ENCODE peak calls at places on chromosomes 2 and 18, in five cellular contexts. V, S, Q, K and J are unnamed samples. For H3K4me1, the result is how much of the 10 kb centered on the place peaks cover.

GRCh38 chr2:180077295-180077906 is 70.3 kb upstream of the CWC22 start:
- DNase-seq in K (no peak), Q (no peak), S (peak), V (no peak), J (no peak)

GRCh38 chr18:48333563-48333962 is 75.6 kb downstream of the ZBTB7C start:
- DNase-seq in V (no peak), K (no peak), S (no peak), Q (no peak), J (no peak)

GRCh38 chr18:24627644-24628315 is 167.3 kb downstream of the HRH4 start:
- DNase-seq in V (no peak), K (no peak), S (no peak), Q (no peak), J (no peak)

GRCh38 chr2:31235504-31235902 is 1.6 kb downstream of the EHD3 start:
- DNase-seq in V (no peak), Q (no peak), S (no peak), K (no peak), J (no peak)

GRCh38 chr2:224312741-224313140 is 89.2 kb downstream of the FAM124B start:
- DNase-seq in K (no peak), S (no peak), V (no peak), Q (no peak), J (no peak)

GRCh38 chr18:69402219-69402989 is 1.7 kb downstream of the DOK6 start:
- DNase-seq in Q (no peak), K (no peak), V (no peak), S (no peak), J (no peak)

GRCh38 chr18:49974079-49974478 is 160.7 kb upstream of the ACAA2 start:
- DNase-seq in V (no peak), K (no peak), Q (no peak), S (no peak), J (no peak)

GRCh38 chr2:142724186-142724585 is 153.3 kb upstream of the KYNU start:
- DNase-seq in V (no peak), K (no peak), S (no peak), Q (no peak), J (no peak)

GRCh38 chr18:5868218-5868904 is 27.0 kb downstream of the TMEM200C start:
- DNase-seq in Q (peak), K (peak), S (peak), V (peak), J (peak)

GRCh38 chr2:16664809-16665745 is 557 bp downstream of the CYRIA start:
- DNase-seq in V (no peak), Q (peak), S (no peak), K (peak), J (no peak)

GRCh38 chr2:159832026-159832425 is 34.0 kb upstream of the CD302 start:
- DNase-seq in Q (no peak), V (no peak), S (no peak), K (no peak), J (no peak)

GRCh38 chr2:177599072-177599688 is 206.6 kb downstream of the AGPS start:
- DNase-seq in V (no peak), K (no peak), S (no peak), Q (no peak), J (no peak)

GRCh38 chr2:158967731-158968395 is 577 bp upstream of the TANC1 start:
- DNase-seq in S (no peak), K (peak), V (peak), Q (peak), J (peak)

GRCh38 chr2:10165282-10165681 is 42.7 kb downstream of the RRM2 start:
- DNase-seq in Q (no peak), S (no peak), V (no peak), K (no peak), J (no peak)

GRCh38 chr2:156242874-156243273 is 89.6 kb downstream of the NR4A2 start:
- DNase-seq in K (no peak), S (no peak), V (no peak), Q (no peak), J (no peak)

GRCh38 chr2:7567646-7568045 is 650.4 kb downstream of the RNF144A start:
- DNase-seq in S (no peak), K (no peak), V (no peak), Q (no peak), J (no peak)

GRCh38 chr2:105919826-105920225 is 175.1 kb downstream of the NCK2 start:
- DNase-seq in Q (no peak), K (no peak), V (no peak), S (no peak), J (no peak)

GRCh38 chr18:62018034-62018760 is 125.4 kb upstream of the RNF152 start:
- DNase-seq in Q (peak), S (no peak), K (peak), V (no peak), J (peak)

GRCh38 chr2:40851661-40852060 is 399.8 kb upstream of the SLC8A1 start:
- DNase-seq in V (no peak), Q (no peak), S (no peak), K (no peak), J (no peak)

GRCh38 chr2:151767536-151767935 is 33.3 kb upstream of the NEB start:
- DNase-seq in S (no peak), V (no peak), Q (no peak), K (no peak), J (no peak)

GRCh38 chr2:120778244-120778643 is 42.6 kb downstream of the GLI2 start:
- DNase-seq in V (no peak), K (peak), S (no peak), Q (no peak), J (no peak)

GRCh38 chr2:229164545-229165249 is 106.4 kb downstream of the PID1 start:
- DNase-seq in Q (no peak), K (no peak), V (no peak), S (no peak), J (no peak)

GRCh38 chr2:128236491-128237035 is 82.1 kb downstream of the HS6ST1 start:
- DNase-seq in K (no peak), S (no peak), V (no peak), Q (no peak), J (no peak)

GRCh38 chr2:217725409-217725808 is 277.4 kb downstream of the TNS1 start:
- DNase-seq in K (no peak), Q (no peak), S (no peak), V (no peak), J (no peak)

GRCh38 chr2:207139551-207139950 is 26.2 kb downstream of the KLF7 start:
- DNase-seq in Q (no peak), K (no peak), S (no peak), V (no peak), J (no peak)
- H3K27ac ChIP-seq in Q (no peak), K (peak), S (no peak), V (no peak), J (peak)

DNA sequence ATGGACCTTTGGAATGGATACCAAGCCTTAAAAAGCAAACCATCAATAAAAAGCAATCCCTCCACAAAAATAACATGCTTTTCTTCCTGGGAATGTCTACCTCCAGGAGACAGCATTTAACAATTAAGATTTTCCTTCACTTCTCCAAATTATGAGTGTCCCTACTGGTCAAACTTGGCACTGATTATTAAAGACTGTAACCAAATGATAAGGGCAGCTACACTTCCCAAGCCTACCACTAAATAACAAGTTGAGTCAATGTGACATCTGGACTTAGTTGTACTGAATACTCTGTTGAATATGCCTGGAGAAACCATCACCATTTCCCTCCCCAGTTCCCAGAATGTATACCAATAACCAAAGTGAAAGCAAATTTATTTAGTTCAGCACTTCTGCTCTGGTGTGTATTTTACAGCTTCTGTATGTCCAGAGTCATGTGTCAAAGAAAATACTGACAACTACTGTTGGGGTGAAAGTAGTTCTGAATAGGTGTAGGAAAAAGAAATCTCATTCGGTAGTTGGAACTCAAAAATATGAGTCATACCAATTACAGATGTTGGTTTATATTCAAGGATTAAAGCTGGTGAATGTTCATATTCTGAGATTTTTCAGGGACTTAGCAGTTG is 1291.7 kb upstream of the GYPC start:
- DNase-seq in Q (no peak), K (no peak), V (no peak), S (no peak), J (no peak)
- TF ChIP-seq CTCF in Q (no peak), K (no peak), V (no peak), S (no peak), J (no peak)

GRCh38 chr2:28366496-28367282 is 26.0 kb upstream of the FOSL2 start:
- DNase-seq in V (no peak), S (no peak), Q (no peak), K (peak), J (peak)

GRCh38 chr2:28367667-28368416 is 24.8 kb upstream of the FOSL2 start:
- DNase-seq in V (no peak), S (no peak), K (no peak), Q (no peak), J (no peak)

GRCh38 chr2:28364611-28365010 is 28.0 kb upstream of the FOSL2 start:
- DNase-seq in Q (no peak), S (no peak), K (no peak), V (no peak), J (no peak)

GRCh38 chr2:28365158-28365557 is 27.5 kb upstream of the FOSL2 start:
- DNase-seq in K (no peak), V (no peak), Q (no peak), S (no peak), J (no peak)

DNA sequence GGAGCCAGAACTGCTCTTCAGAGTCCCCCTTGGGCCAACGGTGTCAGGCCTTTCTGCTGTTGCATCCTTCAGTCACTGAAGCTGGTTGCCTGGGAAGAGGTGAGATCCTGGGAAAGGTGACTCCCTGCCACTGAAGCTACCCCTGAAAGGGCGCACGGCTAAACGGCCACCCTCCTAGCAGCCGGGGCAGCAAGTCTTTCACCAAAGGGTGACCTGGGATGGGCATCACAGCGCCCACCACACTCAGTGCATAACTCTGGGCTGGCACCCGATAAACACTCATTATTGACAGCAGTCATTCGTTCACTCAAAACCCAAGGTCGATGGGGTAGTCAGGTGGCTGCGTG is 26.5 kb upstream of the FOSL2 start:
- DNase-seq in S (no peak), V (no peak), Q (no peak), K (no peak), J (no peak)
- H3K4me1 ChIP-seq in S (under half), V (under half), Q (under half), K (under half), J (under half)

DNA sequence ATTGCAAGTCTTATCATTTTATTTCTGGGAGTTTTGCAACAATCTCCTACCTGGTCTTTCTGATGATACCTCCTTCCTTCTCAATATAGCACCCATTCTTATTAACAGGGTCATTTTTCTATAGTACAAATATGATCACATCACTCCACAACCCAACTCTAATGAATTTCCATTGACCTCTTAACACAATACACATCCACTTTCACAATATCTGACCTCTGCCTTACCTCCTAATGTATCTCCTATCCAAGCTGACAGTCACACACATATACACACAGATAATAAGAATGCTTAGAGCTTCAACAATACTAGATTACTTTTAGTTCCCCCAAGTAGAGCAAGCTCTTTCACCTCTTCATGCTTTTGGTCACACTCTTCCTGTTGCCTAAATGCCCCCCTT is 40.9 kb downstream of the EVA1A start:
- DNase-seq in K (no peak), S (no peak), Q (no peak), V (no peak), J (no peak)
- H3K27ac ChIP-seq in K (no peak), S (no peak), Q (no peak), V (peak), J (no peak)

DNA sequence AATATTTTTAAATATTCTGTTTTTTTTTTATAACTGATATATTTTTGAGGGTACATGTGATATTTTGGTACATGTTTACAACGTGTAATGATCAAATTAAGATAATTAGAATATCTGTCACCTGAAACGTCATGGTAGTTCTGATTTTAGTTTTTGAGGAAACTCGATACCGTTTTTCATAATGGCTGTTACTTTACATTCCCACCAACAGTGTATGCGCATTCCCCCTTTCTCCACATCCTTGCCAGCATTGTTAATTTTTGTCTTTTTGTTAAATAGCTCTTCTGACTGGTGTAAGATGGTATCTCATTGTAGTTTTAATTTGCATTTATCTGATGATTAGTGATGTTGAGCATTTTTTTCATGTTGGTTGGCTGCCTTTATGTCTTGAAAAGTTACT is 206.8 kb upstream of the STON1 start:
- DNase-seq in S (no peak), Q (no peak), V (no peak), K (no peak), J (no peak)
- TF ChIP-seq CTCF in S (no peak), Q (no peak), V (no peak), K (no peak), J (no peak)

GRCh38 chr2:231613054-231613654 is 20.5 kb downstream of the TEX44 start:
- DNase-seq in K (no peak), S (no peak), Q (peak), V (no peak), J (peak)
- H3K4me1 ChIP-seq in K (under half), S (half or more), Q (under half), V (under half), J (under half)